ENCODE peak calls at places on chromosomes 4 and X, in seven cellular contexts. A, Q, S, C, P, W and O are unnamed samples.

GRCh38 chr4:138925495-138925894 is 90.1 kb upstream of the NOCT start:
- DNase-seq in C (no peak), S (no peak), W (no peak), P (no peak), A (no peak), Q (no peak), O (no peak)

GRCh38 chrX:115345654-115346014 is 56.1 kb downstream of the LUZP4 start:
- DNase-seq in A (no peak), C (no peak), Q (no peak), P (no peak), W (no peak), S (no peak), O (no peak)

GRCh38 chr4:55865228-55865806 is 11.9 kb downstream of the EXOC1 start:
- DNase-seq in W (no peak), P (no peak), C (no peak), S (no peak), A (no peak), Q (no peak), O (no peak)

GRCh38 chr4:130955520-130955919 is 1859.6 kb downstream of the C4orf33 start:
- DNase-seq in W (no peak), A (no peak), Q (no peak), C (no peak), S (no peak), P (no peak), O (no peak)

GRCh38 chrX:154090731-154091130 is 6.8 kb downstream of the MECP2 start:
- DNase-seq in Q (no peak), W (no peak), A (no peak), C (no peak), P (no peak), S (no peak), O (no peak)

GRCh38 chr4:73984736-73985527 is 3.1 kb downstream of the PPBP start:
- DNase-seq in A (no peak), S (no peak), Q (no peak), W (no peak), P (no peak), C (no peak), O (no peak)

GRCh38 chrX:27915617-27916016 is 65.6 kb downstream of the DCAF8L1 start:
- DNase-seq in A (no peak), W (no peak), C (no peak), S (no peak), P (no peak), Q (no peak), O (no peak)

GRCh38 chr4:55887594-55887993 is 34.1 kb downstream of the EXOC1 start:
- DNase-seq in P (no peak), S (no peak), A (no peak), Q (no peak), C (no peak), W (no peak), O (no peak)

GRCh38 chr4:89273741-89274141 is 33.9 kb downstream of the GPRIN3 start:
- DNase-seq in S (no peak), W (no peak), A (no peak), C (no peak), Q (no peak), P (no peak), O (no peak)

GRCh38 chrX:37776987-37777325 is 2.9 kb upstream of the CYBB start:
- DNase-seq in C (no peak), P (no peak), S (no peak), A (no peak), W (no peak), Q (no peak), O (no peak)

GRCh38 chr4:5398056-5398455 is 310.3 kb downstream of the EVC2 start:
- DNase-seq in W (no peak), C (no peak), P (no peak), A (peak), S (no peak), Q (no peak), O (no peak)